ENCODE peak calls at places on chromosomes 16 and 17, in ten cellular contexts. Q is H9, F is fibroblast of mammary gland, M is ovary, B is AG04450, P is cardiac fibroblast, Y is tibial artery, I is nephron progenitor cell, W is endothelial cell, U is MM.1S. L is an unnamed sample.

GRCh38 chr17:81332949-81333570 is 38.0 kb upstream of the SLC38A10 start:
- DNase-seq in B (no peak), Y (no peak), F (no peak), U (no peak), I (no peak), Q (peak; percentile 32), M (no peak), P (no peak), W (no peak), L (no peak)

GRCh38 chr17:46977348-46977747 is 1.7 kb downstream of the RPRML start:
- DNase-seq in M (no peak), W (peak; percentile 74), F (peak; percentile 18), B (no peak), U (no peak), I (peak; percentile 66), P (no peak), Q (peak; percentile 98), Y (no peak), L (no peak)

GRCh38 chr16:88738167-88739084 is 32.1 kb downstream of the CTU2 start:
- DNase-seq in P (no peak), Y (no peak), B (no peak), I (peak; percentile 62), U (no peak), F (no peak), M (no peak), Q (no peak), W (no peak), L (no peak)

GRCh38 chr17:30570596-30571265 is 93.5 kb downstream of the GOSR1 start:
- DNase-seq in P (no peak), Y (no peak), I (no peak), F (no peak), B (no peak), W (no peak), Q (peak; percentile 25), U (no peak), M (no peak), L (no peak)

GRCh38 chr17:36901506-36901905 is 35.8 kb upstream of the LHX1 start:
- DNase-seq in W (no peak), Q (peak; percentile 83), B (no peak), M (no peak), P (peak; percentile 58), Y (no peak), F (peak; percentile 1), I (no peak), U (no peak), L (no peak)

GRCh38 chr17:80424878-80425765 is 10.2 kb downstream of the ENDOV start:
- DNase-seq in U (no peak), M (peak; percentile 15), W (no peak), F (no peak), P (no peak), B (no peak), Y (peak; percentile 59), Q (no peak), I (no peak), L (peak; percentile 6)

GRCh38 chr17:75595284-75595918 is 7.8 kb downstream of the MYO15B start:
- DNase-seq in I (no peak), B (no peak), P (no peak), Q (peak; percentile 37), M (no peak), U (no peak), W (no peak), Y (no peak), F (no peak), L (no peak)

GRCh38 chr17:58060596-58061191 is 22.5 kb upstream of the DYNLL2 start:
- DNase-seq in Q (no peak), Y (no peak), I (no peak), U (no peak), P (peak; percentile 6), W (no peak), B (no peak), M (peak; percentile 56), F (peak; percentile 22), L (no peak)

GRCh38 chr16:84726670-84727467 is 27.1 kb downstream of the USP10 start:
- DNase-seq in F (no peak), Y (no peak), B (no peak), U (no peak), W (peak; percentile 39), P (no peak), M (no peak), I (no peak), Q (no peak), L (no peak)

GRCh38 chr16:84730406-84731106 is 30.8 kb downstream of the USP10 start:
- DNase-seq in B (peak; percentile 83), U (no peak), W (peak; percentile 26), P (peak; percentile 95), Y (peak; percentile 76), F (peak; percentile 93), Q (no peak), M (peak; percentile 52), I (no peak), L (no peak)

GRCh38 chr16:84726079-84726669 is 26.4 kb downstream of the USP10 start:
- DNase-seq in B (peak; percentile 66), I (peak; percentile 93), U (peak; percentile 52), Y (peak; percentile 92), M (peak; percentile 95), Q (peak; percentile 79), P (peak; percentile 90), W (peak; percentile 84), F (peak; percentile 83), L (no peak)

GRCh38 chr16:84729716-84730320 is 30.0 kb downstream of the USP10 start:
- DNase-seq in Q (no peak), U (no peak), F (no peak), P (peak; percentile 52), I (no peak), Y (no peak), W (no peak), M (no peak), B (no peak), L (no peak)

GRCh38 chr16:84728853-84729424 is 29.1 kb downstream of the USP10 start:
- DNase-seq in F (no peak), Q (no peak), B (no peak), M (no peak), U (no peak), P (no peak), I (no peak), W (no peak), Y (no peak), L (no peak)
- TF ChIP-seq CTCF in F (no peak), Q (no peak), B (no peak), M (no peak), U (no peak), P (no peak), I (no peak), W (no peak), Y (no peak), L (no peak)

DNA sequence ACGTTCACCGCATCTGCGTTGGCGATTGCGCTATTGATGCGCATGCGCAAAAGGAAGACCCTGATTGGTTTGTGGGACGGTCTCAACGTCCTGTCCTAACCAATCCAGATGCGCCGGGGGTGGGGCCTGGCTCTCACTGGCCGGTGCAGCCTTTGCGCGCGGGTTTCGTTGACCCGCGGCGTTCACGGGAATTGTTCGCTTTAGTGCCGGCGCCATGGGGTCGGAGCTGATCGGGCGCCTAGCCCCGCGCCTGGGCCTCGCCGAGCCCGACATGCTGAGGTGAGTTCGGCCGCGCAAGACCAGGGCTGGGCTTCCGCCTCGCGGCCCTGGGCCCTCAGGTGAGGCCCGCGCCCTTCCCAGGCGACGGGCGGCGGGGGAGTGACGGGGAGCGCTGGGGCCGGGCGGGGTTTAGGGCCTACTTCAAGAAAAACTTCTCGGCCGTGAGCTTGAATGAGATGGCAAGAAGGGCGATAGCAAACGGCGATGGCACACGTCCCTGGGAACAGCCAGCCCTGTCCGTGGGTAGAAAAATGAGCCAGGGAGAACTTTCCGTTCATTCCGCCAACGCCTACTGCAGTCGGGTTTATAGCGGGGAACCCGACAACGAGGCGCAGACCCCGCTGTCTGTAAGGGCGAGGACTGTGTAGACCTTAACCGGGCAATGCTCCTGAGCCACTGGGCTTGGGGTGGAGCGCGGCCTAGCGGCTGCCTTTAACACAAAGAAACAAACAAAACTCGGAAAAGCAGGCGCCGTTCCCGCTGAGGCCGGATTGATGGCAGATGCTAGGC is at the start of gene ORC6:
- DNase-seq in M (peak; percentile 98), I (peak; percentile 99), Q (peak; percentile 96), B (peak; percentile 89), P (peak; percentile 98), Y (peak; percentile 98), U (peak; percentile 98), W (peak; percentile 95), F (peak; percentile 94), L (peak; percentile 25)
- TF ChIP-seq CTCF in M (no peak), I (peak; percentile 35), Q (peak; percentile 62), B (peak; percentile 69), P (peak; percentile 54), Y (peak; percentile 27), U (peak; percentile 58), W (no peak), F (peak; percentile 55), L (peak; percentile 46)

GRCh38 chr17:29194669-29195068 is 14.5 kb upstream of the MYO18A start:
- DNase-seq in B (no peak), M (no peak), Y (no peak), P (no peak), F (no peak), Q (no peak), U (no peak), I (no peak), W (no peak), L (no peak)

GRCh38 chr17:29195465-29196081 is 15.4 kb upstream of the MYO18A start:
- DNase-seq in U (no peak), P (no peak), W (no peak), I (no peak), B (no peak), M (no peak), Y (no peak), Q (no peak), F (no peak), L (no peak)

GRCh38 chr17:29197516-29198272 is 17.5 kb upstream of the MYO18A start:
- DNase-seq in B (no peak), Y (no peak), M (no peak), P (no peak), Q (no peak), U (no peak), I (no peak), F (no peak), W (no peak), L (no peak)

GRCh38 chr17:29193146-29193545 is 12.9 kb upstream of the MYO18A start:
- DNase-seq in B (no peak), I (no peak), M (no peak), Y (no peak), F (no peak), Q (no peak), P (no peak), U (no peak), W (no peak), L (no peak)

DNA sequence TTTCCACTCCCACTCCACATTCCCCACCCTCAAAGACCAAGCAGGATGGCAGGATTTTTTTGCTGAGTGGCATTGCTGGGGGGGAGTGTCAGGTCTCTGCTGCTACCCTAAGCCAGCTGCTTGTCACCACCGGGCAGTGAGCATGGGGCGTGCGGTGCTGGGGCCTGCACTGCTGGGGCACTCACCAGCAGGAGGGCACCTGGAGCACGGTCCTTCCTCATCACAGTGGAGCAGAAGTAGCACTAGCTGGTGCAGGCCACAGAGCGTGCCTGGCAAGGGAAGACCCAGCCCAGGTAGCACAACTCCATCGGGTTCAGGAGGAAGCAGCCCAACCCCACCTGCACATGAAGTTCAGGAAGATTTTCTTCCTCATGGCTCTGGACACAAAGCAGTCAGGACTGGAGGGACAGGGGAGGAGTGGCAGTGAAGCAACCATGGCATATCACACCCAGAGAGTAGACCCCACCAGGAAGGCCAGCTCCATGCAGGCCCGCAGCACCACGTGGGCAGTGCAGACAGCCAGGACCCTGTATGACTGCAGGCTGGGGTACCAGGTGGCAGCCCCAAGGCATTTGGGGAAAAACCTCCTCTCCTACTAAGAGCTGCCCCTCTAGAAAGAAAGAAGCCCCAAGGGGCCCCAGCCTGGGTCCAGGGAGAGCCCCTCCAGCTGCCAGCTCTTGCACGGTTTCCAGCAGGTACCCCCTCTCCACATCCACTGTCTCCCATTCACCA is 16.8 kb upstream of the MYO18A start:
- DNase-seq in W (no peak), I (no peak), P (no peak), F (no peak), U (no peak), Y (no peak), B (no peak), Q (no peak), M (no peak), L (no peak)
- TF ChIP-seq CTCF in W (no peak), I (no peak), P (peak; percentile 5), F (no peak), U (no peak), Y (no peak), B (no peak), Q (no peak), M (no peak), L (no peak)

GRCh38 chr16:2468142-2468724 is 2.9 kb upstream of the NTN3 start:
- DNase-seq in F (no peak), B (no peak), M (no peak), Y (no peak), Q (no peak), U (no peak), I (peak; percentile 55), P (no peak), W (no peak), L (no peak)

GRCh38 chr16:2470234-2470601 is 879 bp upstream of the NTN3 start:
- DNase-seq in M (no peak), F (no peak), I (no peak), Y (no peak), W (no peak), U (no peak), P (no peak), B (no peak), Q (no peak), L (no peak)

GRCh38 chr16:2468725-2469398 is 2.2 kb upstream of the NTN3 start:
- DNase-seq in M (no peak), I (peak; percentile 49), U (no peak), P (no peak), F (no peak), Q (no peak), B (no peak), W (no peak), Y (no peak), L (peak; percentile 96)

GRCh38 chr16:2470603-2471015 is 488 bp upstream of the NTN3 start:
- DNase-seq in W (no peak), U (no peak), M (no peak), P (no peak), I (no peak), Y (no peak), Q (no peak), F (no peak), B (no peak), L (no peak)

GRCh38 chr16:2469399-2470233 is 1.5 kb upstream of the NTN3 start:
- DNase-seq in Y (no peak), M (no peak), B (no peak), U (no peak), Q (no peak), F (no peak), W (no peak), I (no peak), P (no peak), L (no peak)
- TF ChIP-seq CTCF in Y (no peak), M (no peak), B (no peak), U (no peak), Q (no peak), F (no peak), W (no peak), I (no peak), P (no peak), L (no peak)

L was measured in D721Med.